ENCODE peak calls at places on chromosomes 6 and 20, in seven cellular contexts. J is GM03348; Z is T-helper 9 cell; G is stimulated activated CD8-positive, alpha-beta memory T cell treated with anti-CD3 and anti-CD28 coated beads, Interleukin-2, amount 100 ng/mL, for 1 hour; H is uterus; X is globus pallidus; C is KG1. L is an unnamed sample.

GRCh38 chr6:73610444-73611275 is 43.1 kb downstream of the SLC17A5 start:
- DNase-seq in Z (no peak), G (no peak), X (peak), C (peak), H (no peak), J (peak), L (peak)

GRCh38 chr6:6825986-6826901 is 237.7 kb downstream of the LY86 start:
- DNase-seq in G (no peak), C (peak), Z (no peak), H (no peak), X (peak), J (no peak), L (no peak)

GRCh38 chr6:153131037-153131981 is at the start of gene RGS17:
- DNase-seq in G (no peak), H (peak), Z (no peak), C (no peak), X (peak), J (peak), L (peak)

GRCh38 chr6:143745160-143746133 is 67.7 kb downstream of the PHACTR2 start:
- DNase-seq in H (no peak), X (peak), J (peak), G (no peak), C (no peak), Z (no peak), L (no peak)

GRCh38 chr6:41439524-41440418 is 104.4 kb downstream of the NCR2 start:
- DNase-seq in X (no peak), H (no peak), J (no peak), Z (no peak), G (no peak), C (no peak), L (no peak)

GRCh38 chr20:32623667-32624157 is 38.6 kb upstream of the NOL4L start:
- DNase-seq in X (no peak), J (no peak), G (no peak), C (no peak), Z (no peak), H (no peak), L (no peak)

GRCh38 chr20:53227523-53227922 is 255.4 kb downstream of the TSHZ2 start:
- DNase-seq in J (peak), H (no peak), Z (no peak), C (no peak), G (no peak), X (no peak), L (no peak)

GRCh38 chr6:142763205-142763604 is 181.8 kb downstream of the HIVEP2 start:
- DNase-seq in Z (no peak), X (no peak), H (no peak), J (peak), C (no peak), G (no peak), L (no peak)

GRCh38 chr6:163149535-163149848 is 265.0 kb upstream of the QKI start:
- DNase-seq in C (no peak), J (no peak), G (no peak), Z (no peak), H (no peak), X (no peak), L (no peak)

GRCh38 chr6:20877008-20877937 is 343.0 kb downstream of the CDKAL1 start:
- DNase-seq in Z (no peak), J (peak), G (no peak), H (peak), X (no peak), C (no peak), L (peak)

GRCh38 chr6:97288188-97288587 is 5.2 kb upstream of the MMS22L start:
- DNase-seq in X (no peak), Z (no peak), G (no peak), H (no peak), C (no peak), J (no peak), L (no peak)

GRCh38 chr6:33812669-33813068 is 8.9 kb upstream of the MLN start:
- DNase-seq in H (no peak), Z (no peak), C (no peak), J (peak), X (no peak), G (no peak), L (peak)

GRCh38 chr6:33276864-33277662 is at the start of gene B3GALT4:
- DNase-seq in J (peak), C (no peak), X (peak), G (no peak), H (peak), Z (peak), L (peak)

GRCh38 chr20:11721411-11721810 is 196.3 kb upstream of the BTBD3 start:
- DNase-seq in Z (no peak), C (no peak), H (no peak), J (no peak), G (no peak), X (no peak), L (no peak)

GRCh38 chr6:16673011-16673797 is 88.1 kb downstream of the ATXN1 start:
- DNase-seq in X (no peak), G (no peak), H (no peak), Z (no peak), J (no peak), C (no peak), L (no peak)

GRCh38 chr6:33788694-33789549 is at the start of gene LEMD2:
- DNase-seq in X (peak), J (peak), H (peak), Z (peak), G (peak), C (peak), L (peak)

GRCh38 chr6:19836799-19837510 is at the start of gene ID4:
- DNase-seq in Z (no peak), G (no peak), C (no peak), X (peak), J (peak), H (peak), L (no peak)

GRCh38 chr6:154329350-154330170 is 27.0 kb downstream of the IPCEF1 start:
- DNase-seq in Z (no peak), X (no peak), G (no peak), C (no peak), H (no peak), J (no peak), L (no peak)

GRCh38 chr20:1702288-1702687 is 44.7 kb upstream of the SIRPG start:
- DNase-seq in C (peak), G (no peak), J (no peak), H (no peak), X (no peak), Z (no peak), L (no peak)

GRCh38 chr6:53634184-53634631 is 31.3 kb downstream of the KLHL31 start:
- DNase-seq in J (no peak), H (no peak), G (no peak), X (no peak), C (no peak), Z (no peak), L (no peak)

GRCh38 chr6:107867302-107867615 is 43.1 kb upstream of the SCML4 start:
- DNase-seq in H (no peak), J (no peak), Z (no peak), G (no peak), X (no peak), C (no peak), L (no peak)

GRCh38 chr6:22651731-22652130 is 82.4 kb downstream of the HDGFL1 start:
- DNase-seq in J (no peak), H (no peak), G (no peak), C (no peak), X (peak), Z (no peak), L (no peak)

L was measured in RWPE1.